ENCODE peak calls at places on chromosomes 3 and 15, in four cellular contexts. M is MCF 10A; D is NCI-H446; X is activated effector memory CD4-positive, alpha-beta T cell treated with Interleukin-2 at 50 U/mL for 16 hours. V is an unnamed sample.

GRCh38 chr3:119582178-119582577 is 2.9 kb downstream of the ADPRH start:
- DNase-seq in D (no peak), M (peak), X (no peak), V (peak)

GRCh38 chr3:11774296-11774877 is 72.3 kb downstream of the TAMM41 start:
- DNase-seq in D (no peak), M (peak), X (no peak), V (peak)

GRCh38 chr3:151318946-151319345 is 2.3 kb upstream of the GPR87 start:
- DNase-seq in M (peak), D (no peak), X (no peak), V (peak)

GRCh38 chr3:171088496-171088895 is 62.0 kb upstream of the SLC2A2 start:
- DNase-seq in M (no peak), X (no peak), D (no peak), V (no peak)

GRCh38 chr3:4730734-4731133 is 237.6 kb downstream of the ITPR1 start:
- DNase-seq in D (no peak), M (no peak), X (no peak), V (no peak)

GRCh38 chr3:151816091-151816604 is 2.2 kb downstream of the AADAC start:
- DNase-seq in X (no peak), D (no peak), M (peak), V (peak)

GRCh38 chr15:80946576-80946975 is 43.0 kb downstream of the MESD start:
- DNase-seq in M (no peak), D (no peak), X (no peak), V (no peak)

GRCh38 chr15:78320173-78320572 is 20.0 kb upstream of the CRABP1 start:
- DNase-seq in X (no peak), M (no peak), D (no peak), V (no peak)

GRCh38 chr3:124229407-124229806 is 237.5 kb upstream of the ROPN1 start:
- DNase-seq in M (peak), D (no peak), X (no peak), V (peak)

GRCh38 chr15:33051528-33051927 is 143.0 kb downstream of the FMN1 start:
- DNase-seq in D (no peak), X (no peak), M (no peak), V (no peak)

GRCh38 chr3:138935864-138936762 is 10.8 kb downstream of the FOXL2 start:
- DNase-seq in M (peak), D (peak), X (peak), V (no peak)